ENCODE peak calls at places on chromosomes 11 and 22, in six cellular contexts. G is lower leg skin, V is dermis blood vessel endothelial cell, A is coronary artery, U is nucleus accumbens, W is RCC 7860. R is an unnamed sample.

GRCh38 chr11:61820174-61820573 is 3.4 kb upstream of the FADS1 start:
- DNase-seq in G (no peak), U (no peak), A (no peak), V (no peak), W (peak; percentile 42), R (no peak)

GRCh38 chr11:124898711-124899110 is 1.0 kb upstream of the ROBO4 start:
- DNase-seq in U (peak; percentile 51), V (peak; percentile 92), W (no peak), A (peak; percentile 73), G (peak; percentile 84), R (no peak)

GRCh38 chr22:49420651-49421050 is 407.0 kb downstream of the BRD1 start:
- DNase-seq in V (no peak), A (no peak), G (peak; percentile 34), W (no peak), U (no peak), R (no peak)

GRCh38 chr11:72300268-72300667 is 56.3 kb upstream of the PHOX2A start:
- DNase-seq in A (no peak), W (no peak), U (no peak), V (no peak), G (peak; percentile 62), R (no peak)

GRCh38 chr11:819129-819931 is 616 bp downstream of the PNPLA2 start:
- DNase-seq in U (peak; percentile 71), A (peak; percentile 93), W (peak; percentile 64), V (peak; percentile 91), G (peak; percentile 99), R (peak; percentile 96)

GRCh38 chr11:1162498-1163311 is 5.0 kb downstream of the MUC5AC start:
- DNase-seq in G (peak; percentile 72), U (no peak), A (no peak), W (no peak), V (no peak), R (no peak)

GRCh38 chr11:96051820-96052219 is 127.9 kb upstream of the MTMR2 start:
- DNase-seq in V (no peak), W (no peak), G (no peak), U (no peak), A (no peak), R (no peak)

GRCh38 chr11:88183233-88183632 is 8.0 kb upstream of the RAB38 start:
- DNase-seq in G (no peak), W (no peak), U (no peak), V (no peak), A (no peak), R (no peak)

GRCh38 chr22:41998361-41999261 is at the start of gene WBP2NL:
- DNase-seq in V (peak; percentile 85), A (no peak), U (peak; percentile 49), W (no peak), G (peak; percentile 95), R (no peak)

GRCh38 chr11:85431319-85431718 is 195.8 kb downstream of the DLG2 start:
- DNase-seq in V (no peak), G (no peak), U (no peak), W (no peak), A (no peak), R (no peak)

GRCh38 chr11:92322225-92322624 is 97.6 kb downstream of the FAT3 start:
- DNase-seq in U (no peak), V (peak; percentile 2), W (no peak), G (no peak), A (no peak), R (no peak)

GRCh38 chr11:3092603-3093141 is 35.4 kb upstream of the CARS1 start:
- DNase-seq in V (no peak), W (no peak), U (no peak), A (no peak), G (peak; percentile 84), R (no peak)

GRCh38 chr11:8699903-8700302 is 17.3 kb downstream of the RPL27A start:
- DNase-seq in V (peak; percentile 63), U (peak; percentile 65), A (no peak), W (no peak), G (no peak), R (no peak)

GRCh38 chr11:70397336-70397982 is 870 bp upstream of the CTTN start:
- DNase-seq in V (peak; percentile 51), W (no peak), U (no peak), G (no peak), A (no peak), R (no peak)

GRCh38 chr22:36330655-36331305 is 57.0 kb downstream of the MYH9 start:
- DNase-seq in W (peak; percentile 56), U (no peak), V (peak; percentile 79), A (no peak), G (peak; percentile 90), R (no peak)

GRCh38 chr11:64951529-64951928 is 15.8 kb upstream of the GPHA2 start:
- DNase-seq in A (no peak), U (no peak), W (no peak), G (no peak), V (no peak), R (no peak)

GRCh38 chr11:14114269-14114668 is 151.7 kb downstream of the SPON1 start:
- DNase-seq in W (no peak), V (peak; percentile 17), G (no peak), U (no peak), A (no peak), R (no peak)

GRCh38 chr11:33657757-33658156 is 42.9 kb downstream of the C11orf91 start:
- DNase-seq in V (no peak), W (no peak), U (no peak), G (no peak), A (no peak), R (no peak)

GRCh38 chr22:37616205-37617083 is 7.8 kb downstream of the GGA1 start:
- DNase-seq in A (no peak), V (no peak), W (peak; percentile 4), U (no peak), G (no peak), R (no peak)

GRCh38 chr11:110971110-110971509 is 258.9 kb upstream of the ARHGAP20 start:
- DNase-seq in V (no peak), G (no peak), U (no peak), A (no peak), W (no peak), R (no peak)

GRCh38 chr11:116376547-116376946 is 396.2 kb downstream of the BUD13 start:
- DNase-seq in U (no peak), G (no peak), W (no peak), A (no peak), V (no peak), R (no peak)

GRCh38 chr11:706957-707816 is 1.2 kb downstream of the EPS8L2 start:
- DNase-seq in U (no peak), G (no peak), V (no peak), W (peak; percentile 88), A (peak; percentile 73), R (no peak)

GRCh38 chr11:113603277-113604059 is 102.6 kb downstream of the TMPRSS5 start:
- DNase-seq in W (peak; percentile 27), V (peak; percentile 50), A (no peak), U (peak; percentile 41), G (no peak), R (no peak)

GRCh38 chr11:75562048-75562835 is at the start of gene SERPINH1:
- DNase-seq in G (peak; percentile 97), W (peak; percentile 70), U (peak; percentile 43), V (peak; percentile 87), A (peak; percentile 94), R (peak; percentile 96)

GRCh38 chr22:29083576-29084566 is 11.0 kb downstream of the KREMEN1 start:
- DNase-seq in W (peak; percentile 45), G (no peak), A (no peak), V (no peak), U (no peak), R (no peak)

GRCh38 chr11:59647245-59647965 is 21.4 kb downstream of the PATL1 start:
- DNase-seq in A (no peak), U (no peak), G (no peak), V (no peak), W (no peak), R (no peak)

GRCh38 chr22:45007247-45007945 is 2.4 kb downstream of the PHF21B start:
- DNase-seq in A (no peak), U (peak; percentile 45), V (peak; percentile 38), G (no peak), W (no peak), R (no peak)

GRCh38 chr11:120337133-120337895 is 1.1 kb downstream of the ARHGEF12 start:
- DNase-seq in G (peak; percentile 90), A (peak; percentile 80), U (no peak), W (peak; percentile 22), V (peak; percentile 53), R (no peak)

GRCh38 chr11:70826541-70826943 is 425.8 kb downstream of the SHANK2 start:
- DNase-seq in G (no peak), W (no peak), V (peak; percentile 6), A (no peak), U (peak; percentile 67), R (no peak)